ENCODE peak calls at places on chromosomes 1 and 21, in eight cellular contexts. One of them, this sample, is unnamed.

GRCh38 chr21:33088384-33088783 is 18.4 kb downstream of the OLIG1 start:
- DNase-seq in astrocyte: no peak
- DNase-seq in uterus: no peak
- DNase-seq in small intestine: no peak
- DNase-seq in GM12878: no peak
- DNase-seq in upper lobe of right lung: no peak
- DNase-seq in neuronal stem cell: no peak
- DNase-seq in HCT116: no peak
- DNase-seq in this sample: no peak

GRCh38 chr1:216832192-216832591 is 109.0 kb upstream of the ESRRG start:
- DNase-seq in neuronal stem cell: no peak
- DNase-seq in uterus: no peak
- DNase-seq in astrocyte: no peak
- DNase-seq in upper lobe of right lung: no peak
- DNase-seq in HCT116: no peak
- DNase-seq in small intestine: peak; percentile 66
- DNase-seq in GM12878: no peak
- DNase-seq in this sample: no peak

GRCh38 chr1:231705860-231706553 is 79.4 kb downstream of the DISC1 start:
- DNase-seq in GM12878: no peak
- DNase-seq in upper lobe of right lung: no peak
- DNase-seq in neuronal stem cell: no peak
- DNase-seq in astrocyte: no peak
- DNase-seq in small intestine: no peak
- DNase-seq in HCT116: no peak
- DNase-seq in uterus: no peak
- DNase-seq in this sample: no peak

GRCh38 chr21:9758888-9759287 is 762.5 kb upstream of the TPTE start:
- DNase-seq in HCT116: no peak
- DNase-seq in upper lobe of right lung: no peak
- DNase-seq in uterus: no peak
- DNase-seq in neuronal stem cell: no peak
- DNase-seq in GM12878: no peak
- DNase-seq in astrocyte: no peak
- DNase-seq in small intestine: no peak
- DNase-seq in this sample: no peak

GRCh38 chr1:29124366-29125236 is 898 bp upstream of the TMEM200B start:
- DNase-seq in GM12878: no peak
- DNase-seq in astrocyte: peak; percentile 60
- DNase-seq in upper lobe of right lung: peak; percentile 77
- DNase-seq in neuronal stem cell: peak; percentile 74
- DNase-seq in HCT116: peak; percentile 46
- DNase-seq in small intestine: no peak
- DNase-seq in uterus: peak; percentile 93
- DNase-seq in this sample: peak; percentile 90

GRCh38 chr1:170126691-170127090 is 19.1 kb upstream of the NTMT2 start:
- DNase-seq in neuronal stem cell: peak; percentile 39
- DNase-seq in upper lobe of right lung: no peak
- DNase-seq in GM12878: peak; percentile 72
- DNase-seq in HCT116: no peak
- DNase-seq in uterus: no peak
- DNase-seq in astrocyte: peak; percentile 90
- DNase-seq in small intestine: no peak
- DNase-seq in this sample: no peak

GRCh38 chr21:33578959-33579542 is 9.4 kb downstream of the DONSON start:
- DNase-seq in astrocyte: peak; percentile 23
- DNase-seq in upper lobe of right lung: no peak
- DNase-seq in small intestine: no peak
- DNase-seq in uterus: no peak
- DNase-seq in neuronal stem cell: no peak
- DNase-seq in HCT116: no peak
- DNase-seq in GM12878: no peak
- DNase-seq in this sample: no peak

GRCh38 chr1:20265243-20265642 is 25.4 kb upstream of the VWA5B1 start:
- DNase-seq in neuronal stem cell: no peak
- DNase-seq in upper lobe of right lung: no peak
- DNase-seq in astrocyte: no peak
- DNase-seq in HCT116: no peak
- DNase-seq in GM12878: no peak
- DNase-seq in uterus: no peak
- DNase-seq in small intestine: peak; percentile 21
- DNase-seq in this sample: no peak

GRCh38 chr1:209720326-209720725 is 15.7 kb downstream of the HSD11B1 start:
- DNase-seq in HCT116: no peak
- DNase-seq in uterus: no peak
- DNase-seq in GM12878: no peak
- DNase-seq in upper lobe of right lung: no peak
- DNase-seq in small intestine: no peak
- DNase-seq in neuronal stem cell: no peak
- DNase-seq in astrocyte: no peak
- DNase-seq in this sample: no peak

GRCh38 chr1:22168412-22168973 is 25.6 kb upstream of the WNT4 start:
- DNase-seq in HCT116: no peak
- DNase-seq in neuronal stem cell: no peak
- DNase-seq in GM12878: no peak
- DNase-seq in upper lobe of right lung: no peak
- DNase-seq in small intestine: no peak
- DNase-seq in uterus: no peak
- DNase-seq in astrocyte: no peak
- DNase-seq in this sample: no peak

GRCh38 chr21:31967334-31967733 is 94.5 kb downstream of the HUNK start:
- DNase-seq in uterus: no peak
- DNase-seq in GM12878: no peak
- DNase-seq in neuronal stem cell: no peak
- DNase-seq in HCT116: no peak
- DNase-seq in upper lobe of right lung: no peak
- DNase-seq in small intestine: no peak
- DNase-seq in astrocyte: no peak
- DNase-seq in this sample: no peak

GRCh38 chr1:216937491-216937890 is 214.3 kb upstream of the ESRRG start:
- DNase-seq in GM12878: no peak
- DNase-seq in neuronal stem cell: no peak
- DNase-seq in astrocyte: no peak
- DNase-seq in HCT116: no peak
- DNase-seq in small intestine: no peak
- DNase-seq in uterus: no peak
- DNase-seq in upper lobe of right lung: no peak
- DNase-seq in this sample: no peak

GRCh38 chr1:155070721-155071556 is 7.4 kb downstream of the EFNA4 start:
- DNase-seq in HCT116: no peak
- DNase-seq in GM12878: no peak
- DNase-seq in small intestine: peak; percentile 81
- DNase-seq in neuronal stem cell: peak; percentile 79
- DNase-seq in upper lobe of right lung: peak; percentile 91
- DNase-seq in uterus: peak; percentile 78
- DNase-seq in astrocyte: peak; percentile 61
- DNase-seq in this sample: no peak

GRCh38 chr1:36625959-36626337 is 143.2 kb upstream of the CSF3R start:
- DNase-seq in GM12878: no peak
- DNase-seq in upper lobe of right lung: no peak
- DNase-seq in uterus: no peak
- DNase-seq in neuronal stem cell: no peak
- DNase-seq in HCT116: no peak
- DNase-seq in astrocyte: no peak
- DNase-seq in small intestine: no peak
- DNase-seq in this sample: no peak

GRCh38 chr1:1357871-1358432 is 403 bp downstream of the MXRA8 start:
- DNase-seq in astrocyte: peak; percentile 5
- DNase-seq in HCT116: no peak
- DNase-seq in upper lobe of right lung: no peak
- DNase-seq in uterus: no peak
- DNase-seq in GM12878: no peak
- DNase-seq in small intestine: no peak
- DNase-seq in neuronal stem cell: no peak
- DNase-seq in this sample: no peak

GRCh38 chr1:209356909-209357498 is 226.5 kb upstream of the CAMK1G start:
- DNase-seq in GM12878: no peak
- DNase-seq in neuronal stem cell: no peak
- DNase-seq in astrocyte: no peak
- DNase-seq in HCT116: no peak
- DNase-seq in uterus: no peak
- DNase-seq in upper lobe of right lung: no peak
- DNase-seq in small intestine: no peak
- DNase-seq in this sample: peak; percentile 29

GRCh38 chr1:199751962-199752687 is 275.4 kb upstream of the NR5A2 start:
- DNase-seq in upper lobe of right lung: no peak
- DNase-seq in uterus: no peak
- DNase-seq in HCT116: no peak
- DNase-seq in astrocyte: no peak
- DNase-seq in neuronal stem cell: no peak
- DNase-seq in GM12878: no peak
- DNase-seq in small intestine: no peak
- DNase-seq in this sample: no peak

DNA sequence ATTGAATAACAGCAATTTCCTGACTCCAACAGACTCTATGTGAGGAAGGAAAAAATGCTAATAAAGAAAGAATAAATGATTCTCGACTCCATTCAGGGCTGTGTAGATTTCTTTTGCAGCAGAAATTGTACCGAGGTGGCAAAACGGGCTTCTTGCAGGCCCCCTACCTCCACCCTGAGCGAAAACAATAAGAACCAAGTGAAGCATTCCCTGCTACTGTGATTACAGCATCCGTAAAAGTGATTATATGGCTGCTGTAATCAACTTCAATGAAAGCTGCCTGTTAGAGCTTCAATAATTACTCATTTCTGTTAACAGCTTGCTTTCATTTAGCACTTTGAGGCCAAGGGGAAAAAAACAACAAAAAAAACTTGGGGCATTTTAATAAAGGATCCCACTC is 271.4 kb downstream of the LMO4 start:
- DNase-seq in uterus: no peak
- DNase-seq in HCT116: no peak
- DNase-seq in upper lobe of right lung: no peak
- DNase-seq in small intestine: no peak
- DNase-seq in GM12878: no peak
- DNase-seq in astrocyte: no peak
- DNase-seq in neuronal stem cell: no peak
- DNase-seq in this sample: no peak
- H3K27ac ChIP-seq in uterus: no peak overlapping the region
- H3K27ac ChIP-seq in HCT116: no peak overlapping the region
- H3K27ac ChIP-seq in upper lobe of right lung: no peak overlapping the region
- H3K27ac ChIP-seq in small intestine: no peak overlapping the region
- H3K27ac ChIP-seq in GM12878: no peak overlapping the region
- H3K27ac ChIP-seq in astrocyte: no peak overlapping the region
- H3K27ac ChIP-seq in neuronal stem cell: no peak overlapping the region
- H3K27ac ChIP-seq in this sample: no peak overlapping the region

DNA sequence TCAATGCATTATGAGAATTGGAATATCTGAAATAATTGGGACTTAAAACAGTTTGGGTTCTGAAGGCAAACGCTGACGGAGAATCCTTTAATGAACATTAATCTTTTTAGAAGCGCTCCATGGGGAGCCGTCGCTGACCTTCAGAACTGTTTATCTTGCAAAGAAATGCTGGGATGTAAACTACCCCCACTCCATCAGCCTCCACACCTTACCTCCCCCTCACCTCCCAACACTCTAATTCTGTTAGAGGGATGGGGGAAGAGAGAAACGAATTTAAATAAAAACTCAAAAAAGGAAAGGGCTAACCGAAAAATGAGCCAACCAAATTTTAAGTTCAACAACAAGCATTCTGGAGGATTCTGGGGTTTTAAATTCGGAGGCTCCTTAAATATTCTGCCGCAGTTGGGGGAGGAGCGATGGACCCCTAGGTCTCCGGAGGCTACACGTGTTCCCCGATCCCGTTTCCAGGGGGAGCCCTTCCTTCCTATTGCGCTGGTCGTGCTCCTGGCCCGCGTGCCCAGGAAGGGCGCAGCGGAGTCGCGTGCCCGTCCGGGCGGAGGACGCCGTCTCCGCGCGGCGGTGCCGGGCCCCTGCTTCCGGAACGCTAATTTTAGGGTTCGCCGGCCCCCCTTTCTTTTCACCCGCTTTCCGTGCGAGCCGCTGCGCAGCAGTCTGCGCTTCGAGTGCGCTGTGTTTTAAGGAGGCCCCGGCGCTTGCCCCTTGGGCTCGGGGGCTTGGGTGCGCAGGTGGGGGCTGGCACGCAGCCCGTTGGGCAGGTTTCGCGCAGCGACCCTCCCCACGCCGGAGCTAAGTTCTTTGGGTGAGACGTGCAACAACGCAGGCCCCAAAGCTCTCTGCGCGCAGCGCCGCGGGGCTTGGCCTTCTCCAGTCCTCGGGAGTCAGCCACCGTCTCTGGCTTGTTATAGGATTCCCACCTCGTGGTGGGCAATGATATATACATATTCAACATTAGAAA is 43.8 kb upstream of the DNAJC6 start:
- DNase-seq in HCT116: no peak
- DNase-seq in neuronal stem cell: no peak
- DNase-seq in uterus: peak; percentile 31
- DNase-seq in small intestine: peak; percentile 11
- DNase-seq in GM12878: no peak
- DNase-seq in astrocyte: peak; percentile 12
- DNase-seq in upper lobe of right lung: no peak
- DNase-seq in this sample: no peak
- H3K36me3 ChIP-seq in HCT116: no peaks in the 10 kb centered on the region
- H3K36me3 ChIP-seq in neuronal stem cell: no peaks in the 10 kb centered on the region
- H3K36me3 ChIP-seq in uterus: no peaks in the 10 kb centered on the region
- H3K36me3 ChIP-seq in small intestine: no peaks in the 10 kb centered on the region
- H3K36me3 ChIP-seq in GM12878: no peaks in the 10 kb centered on the region
- H3K36me3 ChIP-seq in astrocyte: no peaks in the 10 kb centered on the region
- H3K36me3 ChIP-seq in upper lobe of right lung: no peaks in the 10 kb centered on the region
- H3K36me3 ChIP-seq in this sample: no peaks in the 10 kb centered on the region

GRCh38 chr1:117146570-117147340 is 25.2 kb upstream of the TRIM45 start:
- DNase-seq in upper lobe of right lung: no peak
- DNase-seq in HCT116: peak; percentile 48
- DNase-seq in GM12878: no peak
- DNase-seq in neuronal stem cell: no peak
- DNase-seq in uterus: no peak
- DNase-seq in astrocyte: peak; percentile 95
- DNase-seq in small intestine: no peak
- DNase-seq in this sample: peak; percentile 83
- H3K4me3 ChIP-seq in upper lobe of right lung: no peak overlapping the region
- H3K4me3 ChIP-seq in HCT116: no peak overlapping the region
- H3K4me3 ChIP-seq in GM12878: no peak overlapping the region
- H3K4me3 ChIP-seq in neuronal stem cell: no peak overlapping the region
- H3K4me3 ChIP-seq in uterus: no peak overlapping the region
- H3K4me3 ChIP-seq in astrocyte: no peak overlapping the region
- H3K4me3 ChIP-seq in small intestine: no peak overlapping the region
- H3K4me3 ChIP-seq in this sample: no peak overlapping the region

GRCh38 chr1:86430376-86430775 is 6.4 kb downstream of the CLCA2 start:
- DNase-seq in HCT116: no peak
- DNase-seq in upper lobe of right lung: no peak
- DNase-seq in small intestine: no peak
- DNase-seq in GM12878: no peak
- DNase-seq in neuronal stem cell: no peak
- DNase-seq in astrocyte: no peak
- DNase-seq in uterus: no peak
- DNase-seq in this sample: no peak

GRCh38 chr1:86434031-86434430 is 10.1 kb downstream of the CLCA2 start:
- DNase-seq in astrocyte: no peak
- DNase-seq in small intestine: peak; percentile 25
- DNase-seq in HCT116: no peak
- DNase-seq in GM12878: no peak
- DNase-seq in upper lobe of right lung: no peak
- DNase-seq in uterus: no peak
- DNase-seq in neuronal stem cell: no peak
- DNase-seq in this sample: no peak

GRCh38 chr1:86423873-86424272 is at the start of gene CLCA2:
- DNase-seq in upper lobe of right lung: no peak
- DNase-seq in uterus: no peak
- DNase-seq in astrocyte: no peak
- DNase-seq in HCT116: no peak
- DNase-seq in neuronal stem cell: no peak
- DNase-seq in small intestine: no peak
- DNase-seq in GM12878: no peak
- DNase-seq in this sample: no peak

GRCh38 chr1:86429830-86430229 is 5.9 kb downstream of the CLCA2 start:
- DNase-seq in astrocyte: peak; percentile 93
- DNase-seq in neuronal stem cell: no peak
- DNase-seq in uterus: peak; percentile 31
- DNase-seq in upper lobe of right lung: no peak
- DNase-seq in small intestine: no peak
- DNase-seq in HCT116: no peak
- DNase-seq in GM12878: no peak
- DNase-seq in this sample: no peak

GRCh38 chr1:86429122-86429725 is 5.3 kb downstream of the CLCA2 start:
- DNase-seq in small intestine: no peak
- DNase-seq in HCT116: no peak
- DNase-seq in upper lobe of right lung: no peak
- DNase-seq in neuronal stem cell: no peak
- DNase-seq in uterus: no peak
- DNase-seq in astrocyte: peak; percentile 52
- DNase-seq in GM12878: no peak
- DNase-seq in this sample: no peak
- H3K27ac ChIP-seq in small intestine: peak overlapping the region; percentile 1
- H3K27ac ChIP-seq in HCT116: no peak overlapping the region
- H3K27ac ChIP-seq in upper lobe of right lung: peak overlapping the region; percentile 74
- H3K27ac ChIP-seq in neuronal stem cell: no peak overlapping the region
- H3K27ac ChIP-seq in uterus: peak overlapping the region; percentile 26
- H3K27ac ChIP-seq in astrocyte: no peak overlapping the region
- H3K27ac ChIP-seq in GM12878: no peak overlapping the region
- H3K27ac ChIP-seq in this sample: no peak overlapping the region